ENCODE peak calls at places on chromosome 15, in five cellular contexts. E, Q, C, A and D are unnamed samples. For H3K4me1 and H3K27me3, the result is how much of the 10 kb centered on the place peaks cover.

GRCh38 chr15:68407886-68408500 is 24.0 kb downstream of the ITGA11 start:
- DNase-seq in E (no peak), Q (no peak), C (no peak), A (no peak), D (no peak)

GRCh38 chr15:35260961-35261360 is 175.9 kb upstream of the NANOGP8 start:
- DNase-seq in E (no peak), Q (no peak), C (no peak), A (no peak), D (no peak)

GRCh38 chr15:62879770-62880169 is 162.8 kb upstream of the TPM1 start:
- DNase-seq in E (no peak), Q (no peak), C (no peak), A (no peak), D (no peak)

GRCh38 chr15:77572186-77572585 is 60.5 kb downstream of the LINGO1 start:
- DNase-seq in E (no peak), Q (no peak), C (no peak), A (no peak), D (no peak)

GRCh38 chr15:27017168-27017809 is 46.3 kb downstream of the GABRG3 start:
- DNase-seq in E (peak), Q (peak), C (peak), A (no peak), D (no peak)

GRCh38 chr15:32646304-32646703 is 4.8 kb downstream of the SCG5 start:
- DNase-seq in E (no peak), Q (no peak), C (no peak), A (no peak), D (no peak)

GRCh38 chr15:82533801-82534200 is 6.5 kb downstream of the RPS17 start:
- DNase-seq in E (no peak), Q (no peak), C (no peak), A (no peak), D (no peak)

GRCh38 chr15:50176869-50177268 is 5.1 kb upstream of the SLC27A2 start:
- DNase-seq in E (no peak), Q (no peak), C (peak), A (no peak), D (no peak)

GRCh38 chr15:96428742-96429141 is 98.2 kb downstream of the NR2F2 start:
- DNase-seq in E (no peak), Q (no peak), C (peak), A (no peak), D (no peak)

GRCh38 chr15:74318376-74319137 is 48.9 kb downstream of the CYP11A1 start:
- DNase-seq in E (no peak), Q (no peak), C (peak), A (no peak), D (no peak)

GRCh38 chr15:37931321-37931720 is 3.1 kb upstream of the TMCO5A start:
- DNase-seq in E (no peak), Q (no peak), C (no peak), A (no peak), D (no peak)

GRCh38 chr15:40470423-40471104 is at the start of gene CHST14:
- DNase-seq in E (peak), Q (peak), C (peak), A (peak), D (peak)

GRCh38 chr15:78065973-78066946 is 11.3 kb downstream of the TBC1D2B start:
- DNase-seq in E (no peak), Q (no peak), C (peak), A (no peak), D (no peak)

GRCh38 chr15:100844167-100844566 is 35.5 kb upstream of the ALDH1A3 start:
- DNase-seq in E (no peak), Q (no peak), C (no peak), A (no peak), D (no peak)

GRCh38 chr15:48946088-48946839 is 17.5 kb downstream of the SHC4 start:
- DNase-seq in E (no peak), Q (no peak), C (peak), A (no peak), D (no peak)

GRCh38 chr15:93029613-93030429 is 59.2 kb downstream of the RGMA start:
- DNase-seq in E (no peak), Q (no peak), C (peak), A (no peak), D (no peak)

GRCh38 chr15:96720251-96720650 is 389.8 kb downstream of the NR2F2 start:
- DNase-seq in E (no peak), Q (no peak), C (no peak), A (no peak), D (no peak)

GRCh38 chr15:77702211-77702957 is 69.7 kb upstream of the LINGO1 start:
- DNase-seq in E (peak), Q (peak), C (peak), A (no peak), D (no peak)

GRCh38 chr15:64635486-64635815 is 139.9 kb downstream of the RBPMS2 start:
- DNase-seq in E (peak), Q (no peak), C (peak), A (no peak), D (no peak)
- H3K4me1 ChIP-seq in E (under half), Q (under half), C (under half), A (under half), D (under half)

GRCh38 chr15:88539441-88539840 is 7.0 kb downstream of the DET1 start:
- DNase-seq in E (no peak), Q (no peak), C (no peak), A (no peak), D (no peak)

GRCh38 chr15:88543065-88543776 is 3.3 kb downstream of the DET1 start:
- DNase-seq in E (no peak), Q (no peak), C (no peak), A (no peak), D (no peak)

GRCh38 chr15:88541709-88542341 is 4.7 kb downstream of the DET1 start:
- DNase-seq in E (no peak), Q (no peak), C (no peak), A (no peak), D (no peak)

GRCh38 chr15:88546248-88547129 is at the start of gene DET1:
- DNase-seq in E (peak), Q (peak), C (peak), A (peak), D (peak)

GRCh38 chr15:88542342-88542733 is 4.1 kb downstream of the DET1 start:
- DNase-seq in E (no peak), Q (no peak), C (no peak), A (no peak), D (no peak)
- H3K27ac ChIP-seq in E (no peak), Q (no peak), C (no peak), A (no peak), D (no peak)

GRCh38 chr15:86568378-86568777 is 488.7 kb downstream of the AGBL1 start:
- DNase-seq in E (no peak), Q (no peak), C (no peak), A (no peak), D (no peak)

GRCh38 chr15:86570738-86571137 is 491.1 kb downstream of the AGBL1 start:
- DNase-seq in E (no peak), Q (no peak), C (no peak), A (no peak), D (no peak)

GRCh38 chr15:86572368-86572841 is 492.7 kb downstream of the AGBL1 start:
- DNase-seq in E (no peak), Q (no peak), C (no peak), A (no peak), D (no peak)

GRCh38 chr15:86571873-86572272 is 492.2 kb downstream of the AGBL1 start:
- DNase-seq in E (no peak), Q (no peak), C (no peak), A (no peak), D (no peak)
- H3K27me3 ChIP-seq in E (under half), Q (under half), C (under half), A (under half), D (under half)

DNA sequence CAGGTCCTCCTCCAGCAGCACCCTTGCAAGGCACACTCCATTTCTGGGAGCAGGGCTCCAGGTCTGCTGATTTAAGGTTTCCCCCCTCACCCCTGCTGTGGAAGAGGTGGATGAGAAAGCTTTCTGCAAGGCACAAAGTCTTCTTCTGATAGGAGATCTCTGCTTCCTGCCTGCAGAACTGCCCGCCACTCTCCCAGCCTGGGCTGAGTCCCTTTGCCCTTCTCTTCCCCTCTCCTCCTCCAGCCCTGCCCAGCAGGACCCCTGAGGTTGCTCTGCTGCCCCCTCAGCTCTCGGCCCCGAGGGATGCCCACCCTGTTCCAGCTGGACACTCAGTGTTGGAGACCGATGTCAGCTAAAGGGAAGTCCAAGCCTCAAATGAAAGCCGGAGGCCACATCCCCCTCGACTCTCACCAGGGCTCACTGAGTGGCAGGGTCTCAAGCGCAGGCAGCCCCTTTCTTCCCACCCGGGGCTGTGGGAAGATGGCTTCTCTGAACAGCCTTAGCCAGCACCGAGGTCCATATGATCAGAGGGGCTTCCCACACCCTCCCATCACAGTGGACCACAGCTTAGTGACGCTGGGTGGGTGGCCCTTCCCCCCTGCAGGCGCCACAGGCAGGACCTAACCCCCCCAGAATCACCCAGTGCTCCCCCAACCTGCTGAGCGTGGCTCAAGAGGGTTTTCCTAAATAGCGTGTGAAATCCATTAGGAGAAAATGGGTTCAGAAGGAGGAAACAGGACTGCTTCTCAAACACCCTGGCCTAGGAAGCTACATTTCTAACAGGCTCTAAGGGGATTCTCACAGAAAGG is 4.0 kb downstream of the ATP10A start:
- DNase-seq in E (no peak), Q (no peak), C (no peak), A (no peak), D (no peak)
- H3K4me1 ChIP-seq in E (under half), Q (under half), C (under half), A (under half), D (under half)

GRCh38 chr15:89851665-89852341 is 37.2 kb upstream of the ANPEP start:
- DNase-seq in E (no peak), Q (no peak), C (no peak), A (no peak), D (no peak)
- H3K27ac ChIP-seq in E (no peak), Q (no peak), C (no peak), A (no peak), D (no peak)

GRCh38 chr15:42138968-42139386 is 17.5 kb downstream of the PLA2G4F start:
- DNase-seq in E (no peak), Q (no peak), C (no peak), A (no peak), D (no peak)

GRCh38 chr15:42139596-42139995 is 16.8 kb downstream of the PLA2G4F start:
- DNase-seq in E (no peak), Q (no peak), C (no peak), A (no peak), D (no peak)

GRCh38 chr15:42136513-42136912 is 19.9 kb downstream of the PLA2G4F start:
- DNase-seq in E (no peak), Q (no peak), C (no peak), A (no peak), D (no peak)

GRCh38 chr15:42137461-42138261 is 18.8 kb downstream of the PLA2G4F start:
- DNase-seq in E (peak), Q (peak), C (peak), A (no peak), D (no peak)

GRCh38 chr15:42138411-42138810 is 18.0 kb downstream of the PLA2G4F start:
- DNase-seq in E (no peak), Q (no peak), C (no peak), A (no peak), D (no peak)
- H3K27me3 ChIP-seq in E (under half), Q (under half), C (under half), A (under half), D (under half)

GRCh38 chr15:60722328-60723112 is 243.6 kb upstream of the ICE2 start:
- DNase-seq in E (no peak), Q (no peak), C (no peak), A (no peak), D (no peak)

GRCh38 chr15:60721232-60721576 is 242.3 kb upstream of the ICE2 start:
- DNase-seq in E (no peak), Q (no peak), C (no peak), A (no peak), D (no peak)

GRCh38 chr15:60720493-60721231 is 241.7 kb upstream of the ICE2 start:
- DNase-seq in E (no peak), Q (no peak), C (no peak), A (no peak), D (peak)

GRCh38 chr15:60720084-60720483 is 241.1 kb upstream of the ICE2 start:
- DNase-seq in E (no peak), Q (no peak), C (no peak), A (no peak), D (no peak)

GRCh38 chr15:60721706-60722105 is 242.8 kb upstream of the ICE2 start:
- DNase-seq in E (no peak), Q (no peak), C (peak), A (no peak), D (no peak)
- H3K4me1 ChIP-seq in E (under half), Q (under half), C (under half), A (under half), D (under half)